ENCODE peak calls at places on chromosomes 4 and X, in four cellular contexts. One of them, this sample, is unnamed.
A peak's percentile ranks its signal among the peaks of the same experiment; 100 is the strongest.

GRCh38 chr4:186762865-186763264 is 39.2 kb upstream of the FAT1 start:
- DNase-seq in K562: no peak
- DNase-seq in GM12878: no peak
- DNase-seq in WTC11: no peak
- DNase-seq in this sample: no peak

GRCh38 chrX:123338240-123338639 is 154.2 kb downstream of the GRIA3 start:
- DNase-seq in K562: no peak
- DNase-seq in GM12878: no peak
- DNase-seq in WTC11: no peak
- DNase-seq in this sample: no peak

GRCh38 chrX:72351606-72352338 is 46.1 kb upstream of the CITED1 start:
- DNase-seq in K562: no peak
- DNase-seq in GM12878: no peak
- DNase-seq in WTC11: no peak
- DNase-seq in this sample: no peak

GRCh38 chr4:3021627-3022026 is 52.7 kb downstream of the HTT-AS start:
- DNase-seq in K562: no peak
- DNase-seq in GM12878: no peak
- DNase-seq in WTC11: no peak
- DNase-seq in this sample: no peak

GRCh38 chrX:66022742-66023725 is 16.8 kb downstream of the VSIG4 start:
- DNase-seq in K562: peak; percentile 73
- DNase-seq in GM12878: no peak
- DNase-seq in WTC11: no peak
- DNase-seq in this sample: no peak

GRCh38 chr4:8303485-8304281 is 34.1 kb downstream of the HTRA3 start:
- DNase-seq in K562: peak; percentile 88
- DNase-seq in GM12878: no peak
- DNase-seq in WTC11: no peak
- DNase-seq in this sample: no peak

GRCh38 chrX:12701625-12702024 is 89.6 kb upstream of the PRPS2 start:
- DNase-seq in K562: peak; percentile 78
- DNase-seq in GM12878: peak; percentile 12
- DNase-seq in WTC11: peak; percentile 58
- DNase-seq in this sample: peak; percentile 50

GRCh38 chr4:40180356-40180755 is 16.5 kb upstream of the RHOH start:
- DNase-seq in K562: no peak
- DNase-seq in GM12878: no peak
- DNase-seq in WTC11: no peak
- DNase-seq in this sample: peak; percentile 31

GRCh38 chrX:23788946-23789345 is 6.0 kb downstream of the SAT1 start:
- DNase-seq in K562: no peak
- DNase-seq in GM12878: no peak
- DNase-seq in WTC11: no peak
- DNase-seq in this sample: no peak

GRCh38 chr4:110619401-110620247 is 3.3 kb downstream of the PITX2 start:
- DNase-seq in K562: no peak
- DNase-seq in GM12878: no peak
- DNase-seq in WTC11: peak; percentile 63
- DNase-seq in this sample: no peak

GRCh38 chr4:128338634-128339355 is 51.2 kb upstream of the PGRMC2 start:
- DNase-seq in K562: peak; percentile 43
- DNase-seq in GM12878: no peak
- DNase-seq in WTC11: no peak
- DNase-seq in this sample: no peak

GRCh38 chr4:105895324-105895608 is at the start of gene NPNT:
- DNase-seq in K562: no peak
- DNase-seq in GM12878: no peak
- DNase-seq in WTC11: no peak
- DNase-seq in this sample: peak; percentile 60

GRCh38 chr4:106627071-106627470 is 258.5 kb upstream of the GIMD1 start:
- DNase-seq in K562: no peak
- DNase-seq in GM12878: no peak
- DNase-seq in WTC11: no peak
- DNase-seq in this sample: no peak

GRCh38 chrX:20521245-20521644 is 254.5 kb upstream of the RPS6KA3 start:
- DNase-seq in K562: no peak
- DNase-seq in GM12878: no peak
- DNase-seq in WTC11: no peak
- DNase-seq in this sample: no peak

GRCh38 chrX:40267334-40268118 is 169.8 kb upstream of the BCOR start:
- DNase-seq in K562: no peak
- DNase-seq in GM12878: peak; percentile 19
- DNase-seq in WTC11: no peak
- DNase-seq in this sample: no peak

GRCh38 chr4:653831-654525 is 20.1 kb downstream of the ATP5ME start:
- DNase-seq in K562: no peak
- DNase-seq in GM12878: no peak
- DNase-seq in WTC11: no peak
- DNase-seq in this sample: no peak

GRCh38 chrX:34341258-34341657 is 209.1 kb upstream of the FAM47A start:
- DNase-seq in K562: no peak
- DNase-seq in GM12878: no peak
- DNase-seq in WTC11: no peak
- DNase-seq in this sample: no peak

GRCh38 chr4:134634301-134634700 is 432.7 kb upstream of the PABPC4L start:
- DNase-seq in K562: no peak
- DNase-seq in GM12878: no peak
- DNase-seq in WTC11: no peak
- DNase-seq in this sample: no peak

GRCh38 chrX:106752101-106752678 is 25.7 kb downstream of the RNF128 start:
- DNase-seq in K562: no peak
- DNase-seq in GM12878: no peak
- DNase-seq in WTC11: peak; percentile 23
- DNase-seq in this sample: no peak

GRCh38 chr4:107034982-107035710 is 967 bp downstream of the DKK2 start:
- DNase-seq in K562: no peak
- DNase-seq in GM12878: no peak
- DNase-seq in WTC11: peak; percentile 49
- DNase-seq in this sample: peak; percentile 53

GRCh38 chrX:13620202-13620601 is 32.7 kb upstream of the TCEANC start:
- DNase-seq in K562: no peak
- DNase-seq in GM12878: no peak
- DNase-seq in WTC11: no peak
- DNase-seq in this sample: no peak

GRCh38 chr4:94304365-94304971 is 38.2 kb downstream of the HPGDS start:
- DNase-seq in K562: peak; percentile 59
- DNase-seq in GM12878: no peak
- DNase-seq in WTC11: no peak
- DNase-seq in this sample: peak; percentile 29

GRCh38 chr4:113154281-113154680 is 104.8 kb downstream of the ANK2 start:
- DNase-seq in K562: no peak
- DNase-seq in GM12878: no peak
- DNase-seq in WTC11: no peak
- DNase-seq in this sample: no peak

GRCh38 chr4:126603210-126603609 is 1029.5 kb upstream of the INTU start:
- DNase-seq in K562: no peak
- DNase-seq in GM12878: no peak
- DNase-seq in WTC11: no peak
- DNase-seq in this sample: no peak

GRCh38 chr4:94412019-94413017 is 39.4 kb upstream of the PDLIM5 start:
- DNase-seq in K562: peak; percentile 69
- DNase-seq in GM12878: no peak
- DNase-seq in WTC11: no peak
- DNase-seq in this sample: no peak

GRCh38 chrX:151816914-151817313 is 82.4 kb downstream of the CNGA2 start:
- DNase-seq in K562: no peak
- DNase-seq in GM12878: no peak
- DNase-seq in WTC11: no peak
- DNase-seq in this sample: no peak

GRCh38 chrX:51834076-51834475 is 59.3 kb upstream of the MAGED1 start:
- DNase-seq in K562: peak; percentile 5
- DNase-seq in GM12878: no peak
- DNase-seq in WTC11: no peak
- DNase-seq in this sample: no peak

GRCh38 chrX:129696463-129697155 is 41.9 kb upstream of the APLN start:
- DNase-seq in K562: no peak
- DNase-seq in GM12878: no peak
- DNase-seq in WTC11: peak; percentile 43
- DNase-seq in this sample: no peak

GRCh38 chr4:140363051-140363450 is 10.4 kb upstream of the SCOC start:
- DNase-seq in K562: no peak
- DNase-seq in GM12878: no peak
- DNase-seq in WTC11: no peak
- DNase-seq in this sample: no peak

GRCh38 chrX:69104756-69105434 is 60.4 kb downstream of the PJA1 start:
- DNase-seq in K562: no peak
- DNase-seq in GM12878: no peak
- DNase-seq in WTC11: no peak
- DNase-seq in this sample: no peak

GRCh38 chrX:11543249-11543648 is 122.5 kb downstream of the ARHGAP6 start:
- DNase-seq in K562: peak; percentile 14
- DNase-seq in GM12878: no peak
- DNase-seq in WTC11: no peak
- DNase-seq in this sample: no peak

GRCh38 chrX:63686878-63687714 is 97.9 kb downstream of the ARHGEF9 start:
- DNase-seq in K562: peak; percentile 26
- DNase-seq in GM12878: peak; percentile 20
- DNase-seq in WTC11: peak; percentile 13
- DNase-seq in this sample: peak; percentile 42

GRCh38 chr4:88729146-88729755 is 31.6 kb upstream of the NAP1L5 start:
- DNase-seq in K562: no peak
- DNase-seq in GM12878: no peak
- DNase-seq in WTC11: no peak
- DNase-seq in this sample: no peak

GRCh38 chr4:55859711-55860110 is 6.3 kb downstream of the EXOC1 start:
- DNase-seq in K562: no peak
- DNase-seq in GM12878: no peak
- DNase-seq in WTC11: no peak
- DNase-seq in this sample: no peak

GRCh38 chr4:147828361-147828760 is 96.5 kb downstream of the ARHGAP10 start:
- DNase-seq in K562: no peak
- DNase-seq in GM12878: no peak
- DNase-seq in WTC11: no peak
- DNase-seq in this sample: no peak

GRCh38 chr4:154616731-154617130 is 4.3 kb upstream of the FGG start:
- DNase-seq in K562: no peak
- DNase-seq in GM12878: peak; percentile 47
- DNase-seq in WTC11: no peak
- DNase-seq in this sample: no peak

GRCh38 chr4:123616970-123617392 is 220.4 kb downstream of the SPRY1 start:
- DNase-seq in K562: no peak
- DNase-seq in GM12878: no peak
- DNase-seq in WTC11: no peak
- DNase-seq in this sample: peak; percentile 34
- TF ChIP-seq USF1 in K562: no peak
- TF ChIP-seq USF1 in GM12878: no peak
- TF ChIP-seq USF1 in WTC11: no peak
- TF ChIP-seq USF1 in this sample: no peak

GRCh38 chr4:176548571-176548970 is 228.8 kb downstream of the SPCS3 start:
- DNase-seq in K562: no peak
- DNase-seq in GM12878: no peak
- DNase-seq in WTC11: no peak
- DNase-seq in this sample: no peak
- TF ChIP-seq USF1 in K562: no peak
- TF ChIP-seq USF1 in GM12878: no peak
- TF ChIP-seq USF1 in WTC11: no peak
- TF ChIP-seq USF1 in this sample: no peak

GRCh38 chrX:44092778-44093177 is 119.6 kb upstream of the NDP start:
- DNase-seq in K562: no peak
- DNase-seq in GM12878: no peak
- DNase-seq in WTC11: no peak
- DNase-seq in this sample: no peak

GRCh38 chrX:44082829-44083228 is 109.6 kb upstream of the NDP start:
- DNase-seq in K562: no peak
- DNase-seq in GM12878: no peak
- DNase-seq in WTC11: no peak
- DNase-seq in this sample: no peak

GRCh38 chrX:44093431-44093830 is 120.2 kb upstream of the NDP start:
- DNase-seq in K562: no peak
- DNase-seq in GM12878: no peak
- DNase-seq in WTC11: no peak
- DNase-seq in this sample: no peak

GRCh38 chrX:44088755-44089154 is 115.6 kb upstream of the NDP start:
- DNase-seq in K562: no peak
- DNase-seq in GM12878: no peak
- DNase-seq in WTC11: no peak
- DNase-seq in this sample: no peak
- TF ChIP-seq USF1 in K562: no peak
- TF ChIP-seq USF1 in GM12878: no peak
- TF ChIP-seq USF1 in WTC11: no peak
- TF ChIP-seq USF1 in this sample: no peak

DNA sequence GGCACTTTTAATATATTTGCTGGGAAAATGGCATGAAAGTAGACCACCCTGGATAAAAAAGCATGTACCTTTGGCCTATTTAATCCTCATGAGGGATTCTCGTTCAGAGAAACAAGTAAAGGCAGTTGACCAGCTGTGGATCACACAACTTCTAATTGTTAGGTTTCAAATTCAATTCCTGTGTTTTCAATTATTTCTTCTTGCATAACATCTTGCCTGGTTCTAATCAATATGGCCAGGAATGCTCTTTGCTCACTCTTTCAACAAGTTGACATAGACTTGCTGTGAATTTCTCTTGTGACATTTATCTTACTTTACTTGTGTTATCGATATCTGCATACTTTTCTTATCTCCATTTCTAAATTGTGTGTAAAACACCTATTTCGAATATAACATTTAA is 211.8 kb downstream of the SLC7A11 start:
- DNase-seq in K562: no peak
- DNase-seq in GM12878: no peak
- DNase-seq in WTC11: no peak
- DNase-seq in this sample: no peak
- TF ChIP-seq USF1 in K562: no peak
- TF ChIP-seq USF1 in GM12878: no peak
- TF ChIP-seq USF1 in WTC11: no peak
- TF ChIP-seq USF1 in this sample: no peak

DNA sequence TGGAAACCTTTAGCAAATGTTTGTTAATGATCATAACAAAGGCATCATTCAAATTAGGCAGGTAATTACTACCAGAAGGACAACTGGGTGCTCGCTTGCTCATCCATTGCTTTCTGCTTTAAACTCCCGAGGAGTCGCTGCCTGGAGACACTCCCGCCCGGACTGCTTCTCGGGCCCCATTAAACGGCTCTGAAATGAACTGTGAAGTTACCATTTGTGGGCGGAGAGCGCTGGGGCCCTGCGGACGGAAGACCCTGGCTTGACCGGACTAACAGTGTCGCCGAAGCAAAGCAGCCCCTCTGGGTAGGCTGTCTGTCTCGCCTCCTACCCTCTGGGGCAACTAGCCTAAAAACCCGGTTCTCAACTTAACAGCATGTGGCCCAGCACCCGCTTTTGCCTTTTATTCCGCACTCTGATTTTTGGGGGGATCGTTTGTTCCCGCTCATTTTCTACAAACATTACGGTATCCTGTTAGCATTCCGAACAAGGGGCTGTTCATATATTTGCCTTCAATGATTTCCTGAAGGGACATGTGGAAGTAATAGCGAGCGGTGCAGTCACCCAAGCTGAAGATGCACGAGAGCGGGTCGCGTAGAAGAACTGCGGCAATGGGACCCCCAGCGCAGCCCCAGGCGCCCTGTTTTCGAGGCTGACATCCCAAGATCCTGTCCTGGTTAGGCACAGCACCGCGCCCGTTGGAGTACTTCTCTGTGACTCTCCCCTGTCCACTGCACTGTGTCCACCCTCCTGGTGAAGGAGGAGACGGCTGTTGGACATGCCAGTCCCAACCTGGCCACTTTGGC is 1.6 kb upstream of the PDGFRA start:
- DNase-seq in K562: no peak
- DNase-seq in GM12878: no peak
- DNase-seq in WTC11: peak; percentile 48
- DNase-seq in this sample: peak; percentile 77
- TF ChIP-seq USF1 in K562: no peak
- TF ChIP-seq USF1 in GM12878: no peak
- TF ChIP-seq USF1 in WTC11: no peak
- TF ChIP-seq USF1 in this sample: no peak